ENCODE peak calls at places on chromosomes 7 and 10, in ten cellular contexts. G is A549, K is SK-N-SH, L is HepG2, I is tibial nerve, U is sigmoid colon, S is ovary, A is transverse colon, X is suprapubic skin, W is upper lobe of left lung. T is an unnamed sample.

GRCh38 chr10:103072276-103072675 is 120.8 kb downstream of the NT5C2 start:
- DNase-seq in G (no peak), K (no peak), L (no peak), I (no peak), U (no peak), S (no peak), A (no peak), X (no peak), W (peak), T (no peak)

GRCh38 chr10:104255244-104255981 is 721 bp downstream of the GSTO1 start:
- DNase-seq in G (peak), K (peak), L (peak), I (peak), U (no peak), S (no peak), A (peak), X (no peak), W (no peak), T (no peak)

GRCh38 chr10:131946321-131946751 is 35.4 kb downstream of the BNIP3 start:
- DNase-seq in G (peak), K (no peak), L (no peak), I (no peak), U (peak), S (no peak), A (no peak), X (no peak), W (no peak), T (no peak)

GRCh38 chr7:24152907-24153513 is 131.0 kb upstream of the NPY start:
- DNase-seq in G (no peak), K (no peak), L (no peak), I (no peak), U (no peak), S (no peak), A (peak), X (no peak), W (no peak), T (no peak)

GRCh38 chr10:27743736-27744477 is 1.7 kb downstream of the MKX start:
- DNase-seq in G (no peak), K (peak), L (no peak), I (no peak), U (peak), S (no peak), A (peak), X (no peak), W (peak), T (no peak)

GRCh38 chr7:57789130-57789529 is 339.2 kb downstream of the ZNF716 start:
- DNase-seq in G (no peak), K (no peak), L (no peak), I (no peak), U (no peak), S (no peak), A (no peak), X (no peak), W (no peak), T (no peak)

GRCh38 chr7:10537764-10538163 is 435.9 kb upstream of the PHF14 start:
- DNase-seq in G (no peak), K (no peak), L (no peak), I (no peak), U (no peak), S (no peak), A (no peak), X (no peak), W (no peak), T (no peak)

GRCh38 chr7:16851829-16852228 is 30.0 kb downstream of the AGR3 start:
- DNase-seq in G (no peak), K (no peak), L (no peak), I (no peak), U (no peak), S (no peak), A (no peak), X (no peak), W (no peak), T (no peak)

GRCh38 chr7:10210000-10210399 is 763.7 kb upstream of the PHF14 start:
- DNase-seq in G (no peak), K (no peak), L (no peak), I (no peak), U (no peak), S (no peak), A (no peak), X (no peak), W (no peak), T (no peak)

GRCh38 chr7:137402535-137403258 is 59.2 kb upstream of the PTN start:
- DNase-seq in G (no peak), K (no peak), L (no peak), I (no peak), U (no peak), S (no peak), A (no peak), X (no peak), W (no peak), T (no peak)

GRCh38 chr10:92593553-92594046 is 670 bp downstream of the KIF11 start:
- DNase-seq in G (no peak), K (no peak), L (no peak), I (no peak), U (no peak), S (no peak), A (no peak), X (no peak), W (no peak), T (no peak)

GRCh38 chr7:116687801-116688201 is 15.8 kb downstream of the MET start:
- DNase-seq in G (peak), K (no peak), L (peak), I (no peak), U (no peak), S (no peak), A (no peak), X (no peak), W (no peak), T (no peak)

GRCh38 chr7:101823086-101823485 is 5.7 kb downstream of the CUX1 start:
- DNase-seq in G (no peak), K (no peak), L (no peak), I (no peak), U (peak), S (no peak), A (no peak), X (no peak), W (no peak), T (peak)

GRCh38 chr10:17669185-17669872 is 25.4 kb downstream of the STAM start:
- DNase-seq in G (no peak), K (no peak), L (no peak), I (no peak), U (no peak), S (no peak), A (no peak), X (no peak), W (no peak), T (no peak)

GRCh38 chr10:3948843-3949242 is 163.8 kb upstream of the KLF6 start:
- DNase-seq in G (no peak), K (peak), L (no peak), I (no peak), U (no peak), S (no peak), A (peak), X (peak), W (no peak), T (peak)

GRCh38 chr7:1846331-1847065 is 176.4 kb downstream of the ELFN1 start:
- DNase-seq in G (no peak), K (no peak), L (no peak), I (no peak), U (peak), S (no peak), A (no peak), X (peak), W (peak), T (no peak)

GRCh38 chr10:112842832-112843360 is 107.2 kb upstream of the TCF7L2 start:
- DNase-seq in G (no peak), K (peak), L (peak), I (no peak), U (no peak), S (no peak), A (no peak), X (no peak), W (no peak), T (no peak)

GRCh38 chr10:21807162-21807561 is 196.4 kb downstream of the DNAJC1 start:
- DNase-seq in G (no peak), K (no peak), L (no peak), I (no peak), U (no peak), S (no peak), A (no peak), X (no peak), W (no peak), T (no peak)

GRCh38 chr7:93938293-93938692 is 16.8 kb downstream of the GNG11 start:
- DNase-seq in G (no peak), K (no peak), L (no peak), I (no peak), U (no peak), S (no peak), A (no peak), X (no peak), W (no peak), T (no peak)

GRCh38 chr10:88415533-88416130 is 167.5 kb downstream of the RNLS start:
- DNase-seq in G (no peak), K (no peak), L (no peak), I (no peak), U (no peak), S (no peak), A (no peak), X (no peak), W (no peak), T (no peak)

GRCh38 chr7:158865462-158865922 is 9.1 kb downstream of the DYNC2I1 start:
- DNase-seq in G (no peak), K (no peak), L (peak), I (no peak), U (no peak), S (no peak), A (peak), X (no peak), W (no peak), T (no peak)

GRCh38 chr10:103668351-103669242 is 175.1 kb downstream of the NEURL1 start:
- DNase-seq in G (no peak), K (no peak), L (no peak), I (peak), U (peak), S (peak), A (peak), X (peak), W (peak), T (peak)

GRCh38 chr7:93202594-93203273 is 23.5 kb downstream of the HEPACAM2 start:
- DNase-seq in G (no peak), K (no peak), L (no peak), I (no peak), U (no peak), S (no peak), A (peak), X (no peak), W (no peak), T (no peak)

GRCh38 chr10:130770018-130770630 is 541.4 kb downstream of the TCERG1L start:
- DNase-seq in G (no peak), K (peak), L (no peak), I (no peak), U (peak), S (no peak), A (no peak), X (no peak), W (no peak), T (no peak)

GRCh38 chr7:1900847-1901246 is 230.8 kb downstream of the ELFN1 start:
- DNase-seq in G (no peak), K (no peak), L (no peak), I (no peak), U (no peak), S (no peak), A (no peak), X (no peak), W (peak), T (no peak)

GRCh38 chr7:130893441-130893894 is 159.5 kb upstream of the KLF14 start:
- DNase-seq in G (no peak), K (no peak), L (peak), I (peak), U (no peak), S (no peak), A (no peak), X (no peak), W (no peak), T (no peak)

GRCh38 chr10:131204406-131205152 is 106.9 kb downstream of the TCERG1L start:
- DNase-seq in G (no peak), K (no peak), L (no peak), I (no peak), U (no peak), S (peak), A (no peak), X (no peak), W (no peak), T (peak)

GRCh38 chr10:104066945-104067344 is 18.7 kb downstream of the COL17A1 start:
- DNase-seq in G (no peak), K (no peak), L (no peak), I (no peak), U (no peak), S (no peak), A (no peak), X (no peak), W (no peak), T (no peak)

GRCh38 chr7:142500364-142500763 is 242.5 kb upstream of the PRSS58 start:
- DNase-seq in G (no peak), K (no peak), L (no peak), I (no peak), U (no peak), S (no peak), A (peak), X (no peak), W (no peak), T (no peak)

GRCh38 chr7:16883918-16884317 is 2.1 kb upstream of the AGR3 start:
- DNase-seq in G (no peak), K (no peak), L (no peak), I (no peak), U (no peak), S (no peak), A (no peak), X (no peak), W (no peak), T (no peak)

DNA sequence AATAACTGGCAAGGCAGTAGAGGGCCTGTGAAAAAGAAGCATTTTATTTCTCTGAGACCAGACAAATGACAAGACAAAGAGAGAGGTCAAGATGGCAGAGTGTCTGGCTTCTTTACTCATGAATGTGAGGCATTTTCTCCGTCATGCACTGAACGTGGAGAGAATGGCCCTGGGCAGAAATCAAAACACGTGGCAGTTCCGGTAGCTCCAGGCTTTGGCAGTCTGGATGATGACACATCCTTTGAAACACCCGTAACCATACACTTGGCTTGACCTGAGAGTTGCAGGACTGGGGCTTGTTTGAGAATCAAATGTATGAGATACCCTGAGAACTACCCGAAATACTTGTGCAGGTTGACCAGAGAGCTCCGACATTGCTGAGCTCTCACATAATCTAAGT is 537.6 kb downstream of the ACTR3B start:
- DNase-seq in G (no peak), K (no peak), L (no peak), I (no peak), U (no peak), S (no peak), A (no peak), X (no peak), W (no peak), T (no peak)
- TF ChIP-seq EP300 in G (no peak), K (no peak), L (no peak), I (no peak), U (no peak), S (no peak), A (no peak), X (no peak), W (no peak), T (no peak)

GRCh38 chr10:97168645-97169044 is 17.1 kb downstream of the SLIT1 start:
- DNase-seq in G (no peak), K (no peak), L (no peak), I (no peak), U (no peak), S (no peak), A (no peak), X (no peak), W (no peak), T (no peak)

GRCh38 chr10:97169063-97169462 is 16.7 kb downstream of the SLIT1 start:
- DNase-seq in G (no peak), K (no peak), L (no peak), I (no peak), U (no peak), S (no peak), A (no peak), X (no peak), W (no peak), T (no peak)

GRCh38 chr10:97171001-97171400 is 14.8 kb downstream of the SLIT1 start:
- DNase-seq in G (no peak), K (no peak), L (no peak), I (no peak), U (no peak), S (no peak), A (no peak), X (no peak), W (no peak), T (no peak)

GRCh38 chr10:97173036-97173435 is 12.7 kb downstream of the SLIT1 start:
- DNase-seq in G (no peak), K (no peak), L (no peak), I (no peak), U (no peak), S (no peak), A (no peak), X (no peak), W (no peak), T (no peak)

GRCh38 chr10:97169911-97170693 is 15.7 kb downstream of the SLIT1 start:
- DNase-seq in G (peak), K (no peak), L (no peak), I (no peak), U (no peak), S (no peak), A (peak), X (no peak), W (no peak), T (peak)
- TF ChIP-seq EP300 in G (no peak), K (no peak), L (no peak), I (no peak), U (no peak), S (no peak), A (no peak), X (no peak), W (no peak), T (no peak)

DNA sequence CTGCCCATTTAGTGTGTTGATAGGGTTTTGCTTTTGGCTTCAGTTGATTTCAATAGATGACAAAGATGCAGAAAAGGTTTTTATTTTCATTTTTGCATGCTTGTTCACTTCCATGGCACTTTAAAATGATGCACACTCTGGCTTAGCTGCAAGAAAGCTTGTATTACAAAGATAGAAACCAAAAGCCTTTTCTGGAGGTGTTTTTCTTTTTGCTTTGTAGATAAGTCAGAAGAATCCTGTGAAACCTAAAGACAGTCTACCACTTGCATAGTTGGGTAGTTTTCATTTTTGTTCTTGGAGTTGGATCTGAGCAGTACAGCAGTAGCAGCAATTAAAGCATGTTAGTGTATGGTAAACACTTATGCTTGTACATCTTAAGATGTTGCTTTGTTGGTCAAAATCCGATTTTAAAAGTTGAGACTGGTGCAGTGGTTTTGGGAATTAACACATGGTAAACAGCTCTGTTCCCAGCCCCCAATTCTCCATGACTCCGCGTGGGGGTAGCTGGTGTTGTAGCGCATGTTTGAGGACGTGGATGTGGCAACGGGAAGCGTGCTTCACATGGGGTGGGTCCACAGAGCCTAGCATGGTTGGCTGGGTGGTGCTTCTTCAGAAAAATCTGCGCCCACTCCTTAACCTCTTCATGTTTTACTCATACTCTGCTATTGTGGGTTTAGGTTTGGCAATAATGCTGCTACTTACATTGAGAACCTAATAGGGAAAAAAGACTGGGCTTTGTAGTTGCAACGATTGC is 19.8 kb downstream of the CCNY start:
- DNase-seq in G (no peak), K (no peak), L (no peak), I (no peak), U (no peak), S (no peak), A (no peak), X (no peak), W (no peak), T (no peak)
- TF ChIP-seq EP300 in G (no peak), K (no peak), L (no peak), I (no peak), U (no peak), S (no peak), A (no peak), X (no peak), W (no peak), T (no peak)

GRCh38 chr7:25820432-25821040 is 331.5 kb upstream of the NFE2L3 start:
- DNase-seq in G (peak), K (peak), L (no peak), I (no peak), U (no peak), S (no peak), A (no peak), X (no peak), W (no peak), T (no peak)
- TF ChIP-seq EP300 in G (no peak), K (no peak), L (no peak), I (no peak), U (no peak), S (no peak), A (no peak), X (no peak), W (no peak), T (no peak)

GRCh38 chr10:63273575-63273974 is 140.4 kb downstream of the NRBF2 start:
- DNase-seq in G (no peak), K (no peak), L (no peak), I (no peak), U (no peak), S (no peak), A (no peak), X (no peak), W (no peak), T (no peak)
- TF ChIP-seq EP300 in G (no peak), K (no peak), L (no peak), I (peak), U (no peak), S (no peak), A (no peak), X (no peak), W (no peak), T (no peak)

DNA sequence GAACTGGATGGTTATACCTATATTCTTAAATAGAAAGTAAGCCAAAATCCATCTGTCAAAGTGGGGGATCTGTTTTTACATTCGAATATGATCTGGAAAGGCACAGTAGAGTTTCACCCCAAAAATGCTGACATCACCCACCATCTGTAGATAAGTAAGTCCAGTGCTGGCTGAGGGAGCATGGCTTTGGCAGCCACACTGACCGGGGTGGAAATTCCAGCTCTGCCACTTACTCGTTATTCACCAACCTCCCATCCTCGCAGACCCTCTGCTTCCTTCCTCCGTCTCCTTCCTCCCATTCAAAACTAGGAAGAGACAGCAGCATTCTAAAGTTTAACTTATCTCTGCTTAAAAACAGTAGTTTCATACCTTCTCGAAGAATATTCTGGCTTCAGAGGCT is 84.9 kb upstream of the GATA3 start:
- DNase-seq in G (no peak), K (no peak), L (no peak), I (no peak), U (no peak), S (no peak), A (no peak), X (no peak), W (no peak), T (no peak)
- TF ChIP-seq EP300 in G (no peak), K (no peak), L (no peak), I (no peak), U (no peak), S (no peak), A (no peak), X (no peak), W (no peak), T (no peak)

GRCh38 chr10:24046060-24046459 is 162.9 kb upstream of the KIAA1217 start:
- DNase-seq in G (no peak), K (no peak), L (no peak), I (no peak), U (no peak), S (no peak), A (no peak), X (no peak), W (no peak), T (no peak)
- TF ChIP-seq EP300 in G (no peak), K (no peak), L (no peak), I (no peak), U (no peak), S (no peak), A (no peak), X (no peak), W (no peak), T (no peak)